ENCODE peak calls at places on chromosomes 11 and 22, in eight cellular contexts. Q, M, Y, V, F, Z, P and W are unnamed samples.

GRCh38 chr11:110447343-110447742 is 17.6 kb downstream of the FDX1 start:
- DNase-seq in P (no peak), Y (no peak), Z (no peak), V (no peak), M (no peak), F (no peak), Q (no peak), W (no peak)

GRCh38 chr11:65423516-65424199 is 1.1 kb downstream of the NEAT1 start:
- DNase-seq in F (peak; percentile 6), Z (peak; percentile 28), P (no peak), V (peak; percentile 57), Q (peak; percentile 42), Y (peak; percentile 20), M (peak; percentile 32), W (peak; percentile 24)

GRCh38 chr22:38657248-38657909 is 941 bp downstream of the CBY1 start:
- DNase-seq in M (no peak), Y (no peak), V (peak; percentile 13), P (no peak), Q (no peak), F (peak; percentile 13), Z (peak; percentile 6), W (no peak)

GRCh38 chr11:98234698-98235097 is 786.1 kb upstream of the CNTN5 start:
- DNase-seq in M (no peak), V (no peak), F (no peak), Q (no peak), Z (no peak), P (no peak), Y (no peak), W (no peak)

GRCh38 chr22:31135706-31136105 is 4.6 kb downstream of the PLA2G3 start:
- DNase-seq in M (no peak), V (no peak), Y (no peak), Z (no peak), F (no peak), Q (no peak), P (no peak), W (no peak)

GRCh38 chr22:40922484-40923303 is 28.5 kb upstream of the RBX1 start:
- DNase-seq in Q (no peak), M (peak; percentile 72), Y (no peak), P (no peak), F (peak; percentile 65), Z (peak; percentile 76), V (peak; percentile 73), W (peak; percentile 32)

GRCh38 chr22:30627480-30627879 is 8.1 kb upstream of the SLC35E4 start:
- DNase-seq in M (no peak), Z (no peak), Q (no peak), F (no peak), V (no peak), P (no peak), Y (no peak), W (no peak)

GRCh38 chr11:61552108-61552635 is 28.7 kb downstream of the SYT7 start:
- DNase-seq in F (no peak), P (no peak), V (no peak), Y (peak; percentile 36), M (no peak), Q (no peak), Z (no peak), W (peak; percentile 36)

GRCh38 chr22:42439021-42439420 is 6.8 kb upstream of the NFAM1 start:
- DNase-seq in Z (no peak), Y (no peak), Q (no peak), M (no peak), F (no peak), P (no peak), V (no peak), W (no peak)